ENCODE peak calls at places on chromosome 22, in ten cellular contexts. A, D, Z, W, T, S, K, C, O and U are unnamed samples.

GRCh38 chr22:31295831-31296230 is 3.5 kb upstream of the PIK3IP1 start:
- DNase-seq in O (no peak), Z (no peak), T (no peak), W (no peak), K (no peak), C (no peak), S (no peak), D (no peak), A (peak; percentile 51), U (no peak)

GRCh38 chr22:31635638-31636306 is 26.2 kb downstream of the PISD start:
- DNase-seq in S (no peak), A (no peak), T (no peak), C (no peak), O (peak; percentile 41), W (no peak), Z (no peak), D (no peak), K (no peak), U (no peak)

GRCh38 chr22:40238425-40239344 is 61.0 kb downstream of the TNRC6B start:
- DNase-seq in S (no peak), W (peak; percentile 49), D (peak; percentile 59), T (no peak), C (no peak), Z (no peak), O (peak; percentile 48), A (peak; percentile 85), K (no peak), U (peak; percentile 24)

GRCh38 chr22:30267382-30268302 is 991 bp upstream of the OSM start:
- DNase-seq in K (peak; percentile 47), D (no peak), O (no peak), A (no peak), W (no peak), T (peak; percentile 30), C (no peak), Z (no peak), S (no peak), U (no peak)

GRCh38 chr22:36925388-36926290 is 12.2 kb downstream of the CSF2RB start:
- DNase-seq in A (peak; percentile 6), C (no peak), Z (no peak), D (no peak), K (no peak), W (no peak), O (no peak), S (no peak), T (no peak), U (no peak)

GRCh38 chr22:23534201-23534850 is 45.8 kb downstream of the IGLL1 start:
- DNase-seq in Z (peak; percentile 41), C (no peak), K (no peak), A (no peak), T (no peak), S (peak; percentile 28), O (no peak), W (no peak), D (no peak), U (peak; percentile 10)

GRCh38 chr22:36510966-36511881 is 4.4 kb upstream of the FOXRED2 start:
- DNase-seq in K (peak; percentile 46), D (peak; percentile 75), O (no peak), T (peak; percentile 16), Z (peak; percentile 71), C (peak; percentile 74), W (peak; percentile 52), A (peak; percentile 44), S (peak; percentile 62), U (no peak)

GRCh38 chr22:40176921-40177737 is 596 bp upstream of the TNRC6B start:
- DNase-seq in Z (peak; percentile 76), T (peak; percentile 68), K (peak; percentile 78), S (no peak), C (peak; percentile 73), D (peak; percentile 80), W (no peak), A (peak; percentile 70), O (peak; percentile 69), U (no peak)

GRCh38 chr22:20550057-20550817 is 42.8 kb downstream of the MED15 start:
- DNase-seq in A (no peak), C (no peak), S (no peak), W (no peak), K (no peak), O (no peak), T (no peak), D (no peak), Z (no peak), U (no peak)

GRCh38 chr22:20551805-20552449 is 44.5 kb downstream of the MED15 start:
- DNase-seq in C (no peak), W (no peak), T (peak; percentile 38), D (peak; percentile 44), K (peak; percentile 45), Z (no peak), A (no peak), O (no peak), S (no peak), U (peak; percentile 73)

GRCh38 chr22:20549232-20549841 is 41.9 kb downstream of the MED15 start:
- DNase-seq in D (peak; percentile 54), K (peak; percentile 74), W (no peak), T (peak; percentile 70), C (no peak), S (no peak), O (no peak), A (peak; percentile 58), Z (no peak), U (no peak)

GRCh38 chr22:20552450-20552894 is 45.1 kb downstream of the MED15 start:
- DNase-seq in C (no peak), W (no peak), T (no peak), O (no peak), Z (no peak), S (no peak), A (no peak), K (no peak), D (no peak), U (no peak)

DNA sequence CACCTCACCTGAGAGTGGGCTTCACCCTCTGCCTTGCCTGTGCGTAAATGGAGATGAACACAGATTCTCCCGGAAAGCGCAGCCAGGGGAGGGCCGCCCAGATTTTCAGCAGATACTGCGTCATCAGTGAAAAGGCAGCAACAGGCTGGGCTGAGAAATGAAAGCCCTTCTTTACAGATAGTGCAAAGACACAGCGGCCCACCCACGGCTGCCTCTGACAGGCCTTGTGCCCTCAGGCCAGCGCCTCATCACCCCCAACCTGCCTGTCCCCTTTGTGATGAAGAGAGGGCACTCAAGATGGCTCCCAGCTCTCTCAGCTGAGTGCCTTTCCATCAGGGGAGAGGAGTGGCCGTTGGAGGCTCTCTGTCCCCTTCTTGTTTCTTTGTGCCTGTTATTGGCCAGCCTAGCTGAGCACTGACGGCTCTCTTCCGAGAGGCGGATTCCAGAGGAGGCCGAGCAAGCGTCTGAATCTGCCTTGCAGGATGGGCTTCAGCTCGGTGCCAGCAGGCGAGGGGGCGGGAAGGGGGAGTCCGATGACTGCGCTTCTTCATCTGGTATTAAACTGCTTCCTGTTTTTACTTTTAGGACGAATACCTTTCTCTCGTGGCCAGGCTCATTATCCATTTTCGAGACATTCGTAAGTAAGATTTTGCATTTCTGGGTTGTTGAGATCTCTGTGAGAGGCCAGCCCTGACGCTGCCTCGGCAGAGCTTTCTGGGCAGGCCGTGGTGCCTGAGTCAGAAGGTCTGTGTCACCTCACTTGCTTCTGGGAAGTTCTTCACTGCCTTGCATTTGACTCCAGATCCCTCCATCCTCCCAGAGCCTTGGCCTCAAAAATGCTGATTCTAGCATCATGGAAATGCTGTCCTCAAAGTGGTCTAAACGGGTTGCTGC is 43.7 kb downstream of the MED15 start:
- DNase-seq in D (peak; percentile 33), C (peak; percentile 59), A (peak; percentile 87), K (peak; percentile 65), W (no peak), Z (peak; percentile 72), O (no peak), S (no peak), T (peak; percentile 65), U (peak; percentile 83)
- H3K27ac ChIP-seq in D (peak overlapping the region; percentile 69), C (peak overlapping the region; percentile 26), A (peak overlapping the region; percentile 98), K (peak overlapping the region; percentile 86), W (no peak overlapping the region), Z (no peak overlapping the region), O (peak overlapping the region; percentile 68), S (peak overlapping the region; percentile 48), T (peak overlapping the region; percentile 89), U (peak overlapping the region; percentile 97)

DNA sequence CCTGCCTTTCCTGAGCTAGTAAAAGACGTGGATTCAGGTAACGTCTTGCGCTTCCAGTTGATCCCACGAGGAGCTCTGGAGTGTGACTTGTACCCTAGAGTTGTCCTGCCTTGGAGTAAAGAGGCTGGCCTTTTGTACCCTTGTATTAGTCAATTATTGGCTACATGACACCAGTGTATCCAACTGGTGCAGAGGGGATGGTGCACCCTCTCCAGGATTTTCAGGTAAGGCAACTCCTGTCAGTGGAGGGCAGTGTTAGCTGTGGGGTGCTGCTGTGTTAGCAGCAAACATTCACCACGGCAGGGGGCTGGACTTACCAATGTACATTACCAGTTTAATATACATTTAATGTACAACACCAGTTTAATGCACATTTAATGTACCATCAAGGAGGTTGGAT is 233.5 kb downstream of the MIAT start:
- DNase-seq in T (no peak), A (no peak), C (peak; percentile 31), S (no peak), O (no peak), D (no peak), K (no peak), Z (no peak), W (no peak), U (no peak)
- TF ChIP-seq CTCF in T (no peak), A (no peak), C (peak; percentile 30), S (no peak), O (no peak), D (peak; percentile 23), K (no peak), Z (peak; percentile 44), W (peak; percentile 15), U (no peak)

GRCh38 chr22:42627981-42628380 is 12.4 kb downstream of the ATP5MGL start:
- DNase-seq in S (no peak), A (no peak), W (no peak), K (no peak), Z (no peak), O (no peak), T (no peak), D (no peak), C (no peak), U (no peak)

GRCh38 chr22:42632096-42632495 is 8.3 kb downstream of the ATP5MGL start:
- DNase-seq in W (peak; percentile 25), D (no peak), K (no peak), S (peak; percentile 44), C (peak; percentile 52), O (no peak), A (no peak), Z (peak; percentile 36), T (no peak), U (no peak)

GRCh38 chr22:42630901-42631602 is 9.3 kb downstream of the ATP5MGL start:
- DNase-seq in O (no peak), D (no peak), S (no peak), C (no peak), T (no peak), W (no peak), A (no peak), K (no peak), Z (no peak), U (no peak)

GRCh38 chr22:42633013-42633412 is 7.4 kb downstream of the ATP5MGL start:
- DNase-seq in K (no peak), Z (no peak), T (no peak), O (no peak), A (no peak), W (no peak), D (no peak), C (no peak), S (no peak), U (no peak)

DNA sequence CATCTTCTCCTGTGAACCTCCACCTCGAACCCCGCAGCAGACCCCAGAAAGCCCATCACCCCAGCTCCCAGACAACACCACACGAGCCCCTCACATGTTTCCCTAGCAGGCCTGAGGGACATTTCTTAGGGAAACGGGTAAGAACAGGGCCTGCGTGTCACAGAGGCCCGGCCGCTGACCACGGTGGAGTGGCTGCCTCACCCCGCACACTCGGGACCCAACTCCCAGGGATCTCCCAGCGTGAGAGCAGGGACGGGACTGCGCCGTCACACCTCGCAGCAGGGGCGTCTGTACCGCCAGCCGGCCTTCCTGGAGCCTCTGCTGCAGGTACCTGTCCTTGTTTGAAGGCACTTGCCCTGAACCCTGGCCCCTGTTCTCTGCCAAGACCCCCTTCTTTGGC is 10.2 kb downstream of the ATP5MGL start:
- DNase-seq in Z (no peak), W (no peak), S (no peak), C (no peak), T (no peak), A (no peak), O (no peak), K (no peak), D (no peak), U (no peak)
- H3K27ac ChIP-seq in Z (no peak overlapping the region), W (no peak overlapping the region), S (no peak overlapping the region), C (no peak overlapping the region), T (no peak overlapping the region), A (no peak overlapping the region), O (no peak overlapping the region), K (no peak overlapping the region), D (no peak overlapping the region), U (no peak overlapping the region)

DNA sequence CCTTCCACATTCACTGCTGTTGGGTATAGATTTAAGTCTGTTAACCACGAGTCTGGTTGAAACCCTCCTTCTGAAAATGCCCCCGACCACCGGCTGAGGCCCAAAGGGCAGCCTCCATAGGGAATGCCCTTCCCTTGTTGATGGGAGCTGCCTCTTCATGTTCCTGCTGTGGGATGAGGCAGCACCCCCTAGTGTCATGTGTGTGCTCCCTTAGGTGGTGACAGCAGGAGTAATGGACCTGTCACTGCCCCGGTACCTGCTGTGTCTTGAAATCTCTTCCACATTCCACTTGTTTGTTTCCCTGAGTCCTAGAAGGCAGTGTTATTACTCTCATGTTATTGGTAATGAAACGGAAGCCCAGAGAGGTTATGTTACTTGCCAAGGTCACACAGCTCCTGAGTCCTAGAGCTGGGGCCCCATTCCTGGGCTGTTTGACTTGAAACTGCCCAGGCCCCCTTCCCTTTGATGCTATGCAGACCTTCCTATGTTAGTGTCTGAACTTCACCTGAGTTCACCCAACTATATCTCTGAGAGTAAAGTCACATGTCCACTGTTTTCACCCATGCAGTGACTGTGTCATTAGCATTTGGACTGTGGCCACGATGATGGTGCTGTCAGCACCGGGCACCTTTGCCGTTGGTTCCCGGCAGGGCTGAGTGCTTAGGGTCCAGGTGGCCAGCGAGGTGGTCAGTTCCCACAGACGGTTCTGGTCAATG is 234.3 kb downstream of the TBC1D22A start:
- DNase-seq in C (no peak), S (peak; percentile 56), Z (no peak), D (peak; percentile 20), T (no peak), A (no peak), K (no peak), O (no peak), W (peak; percentile 11), U (no peak)
- TF ChIP-seq CTCF in C (peak; percentile 22), S (no peak), Z (peak; percentile 27), D (peak; percentile 45), T (no peak), A (peak; percentile 9), K (no peak), O (no peak), W (peak; percentile 19), U (no peak)